ENCODE peak calls at places on chromosomes 7 and 10, in six cellular contexts. E is neuronal stem cell; I is cardiac muscle cell; K is CD8-positive, alpha-beta T cell; L is colonic mucosa; J is A549. U is an unnamed sample.

GRCh38 chr7:11376549-11376948 is 402.9 kb downstream of the PHF14 start:
- DNase-seq in E (no peak), I (no peak), K (no peak), L (no peak), J (no peak), U (no peak)

GRCh38 chr7:135795846-135796570 is 47.4 kb upstream of the FAM180A start:
- DNase-seq in E (no peak), I (no peak), K (no peak), L (no peak), J (no peak), U (no peak)

GRCh38 chr7:81632418-81632817 is 137.4 kb downstream of the HGF start:
- DNase-seq in E (no peak), I (no peak), K (no peak), L (no peak), J (no peak), U (no peak)

GRCh38 chr10:3749011-3749410 is 36.0 kb downstream of the KLF6 start:
- DNase-seq in E (no peak), I (no peak), K (peak), L (no peak), J (no peak), U (no peak)

GRCh38 chr10:24617771-24618396 is 105.8 kb downstream of the ARHGAP21 start:
- DNase-seq in E (peak), I (peak), K (peak), L (peak), J (peak), U (peak)

GRCh38 chr10:51029172-51029641 is 45.1 kb upstream of the PRKG1 start:
- DNase-seq in E (no peak), I (no peak), K (no peak), L (no peak), J (no peak), U (no peak)

GRCh38 chr7:50666124-50666496 is 100.9 kb upstream of the DDC start:
- DNase-seq in E (no peak), I (no peak), K (no peak), L (no peak), J (no peak), U (no peak)

GRCh38 chr7:1725199-1725701 is 55.2 kb downstream of the ELFN1 start:
- DNase-seq in E (no peak), I (peak), K (no peak), L (no peak), J (no peak), U (no peak)

GRCh38 chr7:5420841-5421625 is 2.6 kb downstream of the TNRC18 start:
- DNase-seq in E (no peak), I (no peak), K (no peak), L (peak), J (no peak), U (no peak)

GRCh38 chr7:69813637-69814240 is 215.5 kb downstream of the AUTS2 start:
- DNase-seq in E (no peak), I (no peak), K (no peak), L (no peak), J (no peak), U (no peak)

DNA sequence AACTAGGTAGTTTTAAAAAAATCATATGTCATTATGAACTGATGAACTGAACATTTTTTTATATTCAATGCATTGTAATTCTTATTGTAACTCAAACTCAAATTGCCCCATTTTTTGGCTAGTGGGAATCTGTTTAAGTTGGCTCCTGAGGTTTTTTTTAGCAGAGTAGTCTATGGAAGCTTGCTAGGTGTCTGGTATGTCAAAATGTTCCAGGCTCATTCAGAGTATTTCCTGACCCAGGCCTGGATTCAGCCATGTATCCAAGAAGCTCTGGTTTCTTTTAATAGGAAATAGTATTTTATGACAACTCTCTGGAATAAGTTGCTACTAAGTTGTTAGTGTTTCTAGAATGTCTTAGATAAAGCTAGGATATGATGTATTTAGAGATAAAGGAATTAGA is 288.0 kb downstream of the ARL4A start:
- DNase-seq in E (no peak), I (peak), K (no peak), L (no peak), J (no peak), U (no peak)
- H3K4me3 ChIP-seq in E (no peak), I (no peak), K (no peak), L (no peak), J (no peak), U (no peak)

GRCh38 chr10:60170250-60170649 is 219.4 kb downstream of the ANK3 start:
- DNase-seq in E (no peak), I (no peak), K (no peak), L (no peak), J (peak), U (no peak)

GRCh38 chr10:60169111-60169510 is 220.6 kb downstream of the ANK3 start:
- DNase-seq in E (no peak), I (no peak), K (no peak), L (no peak), J (no peak), U (no peak)

GRCh38 chr10:60163786-60164185 is 225.9 kb downstream of the ANK3 start:
- DNase-seq in E (no peak), I (no peak), K (no peak), L (no peak), J (no peak), U (no peak)

GRCh38 chr10:60162631-60163030 is 227.0 kb downstream of the ANK3 start:
- DNase-seq in E (no peak), I (no peak), K (no peak), L (no peak), J (no peak), U (no peak)

DNA sequence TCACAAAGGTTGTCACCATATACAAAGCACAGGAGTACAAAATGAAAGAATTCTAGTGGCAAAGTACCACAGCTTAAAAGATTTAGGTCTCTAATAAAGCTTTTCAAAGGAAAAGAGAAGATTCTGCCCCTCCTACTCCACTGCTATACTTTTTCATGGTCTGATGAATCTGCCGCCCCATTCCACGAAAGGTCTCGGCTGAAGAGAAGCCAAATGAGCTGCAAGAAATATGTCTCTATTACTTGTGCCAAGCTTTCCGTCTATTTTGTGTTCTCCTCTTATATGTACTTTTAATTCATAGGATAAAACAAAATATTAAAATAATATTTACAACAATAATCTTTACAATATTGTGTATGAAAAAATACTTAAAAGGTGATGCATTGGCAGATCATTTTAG is 222.6 kb downstream of the ANK3 start:
- DNase-seq in E (no peak), I (no peak), K (no peak), L (no peak), J (no peak), U (no peak)
- H3K4me3 ChIP-seq in E (no peak), I (no peak), K (no peak), L (no peak), J (no peak), U (no peak)

DNA sequence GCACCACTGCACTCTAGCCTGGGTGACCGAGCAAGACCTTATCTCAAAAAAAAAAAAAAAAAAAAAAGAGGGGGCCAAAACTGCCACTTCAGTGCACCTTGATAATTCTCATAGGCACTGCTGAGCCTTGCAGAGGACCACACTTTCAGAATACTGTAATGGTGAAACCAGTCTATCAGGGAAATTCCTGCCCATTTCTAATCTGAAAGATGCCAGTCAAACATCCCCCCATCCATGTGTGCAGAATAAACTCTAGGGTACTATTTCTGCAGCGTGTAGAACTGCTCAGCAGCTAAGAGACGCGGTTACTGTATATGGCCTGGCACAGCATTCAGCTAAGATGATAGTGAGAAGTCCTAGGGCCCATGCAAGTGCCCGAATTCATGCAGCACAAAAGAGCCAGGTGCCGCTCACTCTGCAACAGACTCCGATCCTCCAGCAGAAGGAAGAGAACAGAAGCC is 286.8 kb upstream of the KLF14 start:
- DNase-seq in E (no peak), I (no peak), K (no peak), L (no peak), J (no peak), U (no peak)
- H3K4me3 ChIP-seq in E (no peak), I (no peak), K (no peak), L (no peak), J (no peak), U (no peak)

GRCh38 chr10:117551322-117552155 is 9.0 kb downstream of the EMX2 start:
- DNase-seq in E (peak), I (no peak), K (no peak), L (no peak), J (no peak), U (no peak)

GRCh38 chr10:117553815-117554172 is 11.2 kb downstream of the EMX2 start:
- DNase-seq in E (no peak), I (no peak), K (no peak), L (no peak), J (no peak), U (no peak)

GRCh38 chr10:117552156-117552620 is 9.6 kb downstream of the EMX2 start:
- DNase-seq in E (no peak), I (no peak), K (no peak), L (no peak), J (no peak), U (no peak)

GRCh38 chr10:117553171-117553814 is 10.7 kb downstream of the EMX2 start:
- DNase-seq in E (no peak), I (no peak), K (no peak), L (no peak), J (no peak), U (no peak)

GRCh38 chr10:117552759-117553158 is 10.2 kb downstream of the EMX2 start:
- DNase-seq in E (no peak), I (no peak), K (no peak), L (no peak), J (no peak), U (no peak)
- H3K4me3 ChIP-seq in E (no peak), I (no peak), K (no peak), L (no peak), J (no peak), U (peak)

GRCh38 chr10:5071411-5072198 is 22.6 kb upstream of the AKR1C3 start:
- DNase-seq in E (peak), I (peak), K (no peak), L (peak), J (peak), U (peak)
- H3K4me3 ChIP-seq in E (no peak), I (no peak), K (no peak), L (no peak), J (no peak), U (no peak)